ENCODE peak calls at places on chromosomes 4 and X, in six cellular contexts. N, I, B, Z, R and K are unnamed samples.

GRCh38 chrX:140249122-140249521 is 255.7 kb downstream of the SOX3 start:
- DNase-seq in N (no peak), I (no peak), B (no peak), Z (no peak), R (no peak), K (no peak)

GRCh38 chrX:119677654-119677981 is 15.3 kb downstream of the SEPTIN6 start:
- DNase-seq in N (no peak), I (no peak), B (no peak), Z (no peak), R (peak), K (no peak)

GRCh38 chr4:120718979-120719566 is 203.5 kb downstream of the PRDM5 start:
- DNase-seq in N (peak), I (peak), B (peak), Z (peak), R (peak), K (peak)

GRCh38 chr4:6374575-6374974 is 97.8 kb downstream of the PPP2R2C start:
- DNase-seq in N (no peak), I (no peak), B (no peak), Z (no peak), R (no peak), K (no peak)

GRCh38 chr4:23040539-23040938 is 347.8 kb downstream of the GBA3 start:
- DNase-seq in N (no peak), I (no peak), B (no peak), Z (no peak), R (no peak), K (no peak)

GRCh38 chr4:130576218-130576617 is 1480.3 kb downstream of the C4orf33 start:
- DNase-seq in N (no peak), I (no peak), B (no peak), Z (no peak), R (peak), K (no peak)

GRCh38 chr4:55547461-55547770 is 707 bp upstream of the CLOCK start:
- DNase-seq in N (no peak), I (peak), B (no peak), Z (peak), R (peak), K (no peak)

GRCh38 chr4:1603413-1604135 is 80.5 kb downstream of the FAM53A start:
- DNase-seq in N (peak), I (no peak), B (no peak), Z (no peak), R (no peak), K (no peak)

GRCh38 chr4:114601304-114602052 is 2.9 kb downstream of the UGT8 start:
- DNase-seq in N (no peak), I (no peak), B (no peak), Z (no peak), R (no peak), K (no peak)

GRCh38 chr4:12304912-12305311 is 876.2 kb upstream of the HS3ST1 start:
- DNase-seq in N (no peak), I (no peak), B (no peak), Z (no peak), R (no peak), K (no peak)

GRCh38 chrX:153598541-153599191 is at the start of gene CCNQ:
- DNase-seq in N (no peak), I (peak), B (no peak), Z (peak), R (peak), K (peak)